ENCODE peak calls at places on chromosomes 5 and 9, in seven cellular contexts. Z is vagina, Y is IMR-90, I is HCT116, S is body of pancreas, H is heart left ventricle, N is prostate gland. E is an unnamed sample.

GRCh38 chr9:23707249-23707648 is 118.8 kb downstream of the ELAVL2 start:
- DNase-seq in Z (no peak), Y (no peak), I (no peak), S (no peak), H (no peak), N (no peak), E (no peak)

GRCh38 chr9:71681104-71681707 is 87.1 kb downstream of the CEMIP2 start:
- DNase-seq in Z (no peak), Y (peak; percentile 44), I (no peak), S (no peak), H (no peak), N (no peak), E (no peak)

GRCh38 chr9:124133752-124134151 is 122.2 kb downstream of the LHX2 start:
- DNase-seq in Z (no peak), Y (peak; percentile 26), I (no peak), S (peak; percentile 58), H (peak; percentile 50), N (no peak), E (no peak)

GRCh38 chr5:86126202-86126601 is 491.5 kb upstream of the COX7C start:
- DNase-seq in Z (no peak), Y (no peak), I (no peak), S (no peak), H (no peak), N (no peak), E (no peak)

GRCh38 chr5:7837401-7837800 is 13.5 kb downstream of the CFAP90 start:
- DNase-seq in Z (no peak), Y (no peak), I (no peak), S (no peak), H (no peak), N (no peak), E (no peak)

GRCh38 chr5:93078082-93079038 is 502.7 kb downstream of the NR2F1-AS1 start:
- DNase-seq in Z (no peak), Y (peak; percentile 93), I (peak; percentile 99), S (peak; percentile 62), H (peak; percentile 79), N (peak; percentile 17), E (peak; percentile 29)

GRCh38 chr5:179268399-179268952 is 76.8 kb downstream of the ADAMTS2 start:
- DNase-seq in Z (peak; percentile 86), Y (no peak), I (no peak), S (peak; percentile 7), H (no peak), N (no peak), E (peak; percentile 30)

GRCh38 chr5:172939561-172939960 is 19.7 kb upstream of the RPL26L1 start:
- DNase-seq in Z (no peak), Y (peak; percentile 39), I (no peak), S (no peak), H (peak; percentile 35), N (no peak), E (no peak)

GRCh38 chr5:174625591-174626365 is 98.6 kb upstream of the MSX2 start:
- DNase-seq in Z (no peak), Y (peak; percentile 7), I (no peak), S (no peak), H (no peak), N (no peak), E (no peak)

GRCh38 chr9:132783006-132783405 is 95.1 kb downstream of the AK8 start:
- DNase-seq in Z (no peak), Y (no peak), I (no peak), S (no peak), H (no peak), N (no peak), E (no peak)

GRCh38 chr9:109918359-109919163 is 138.6 kb downstream of the PALM2AKAP2 start:
- DNase-seq in Z (no peak), Y (no peak), I (no peak), S (no peak), H (no peak), N (no peak), E (no peak)

GRCh38 chr5:142816577-142816976 is 46.4 kb downstream of the ARHGAP26 start:
- DNase-seq in Z (no peak), Y (peak; percentile 57), I (no peak), S (no peak), H (peak; percentile 75), N (no peak), E (no peak)

GRCh38 chr9:92950359-92950955 is 3.1 kb downstream of the FGD3 start:
- DNase-seq in Z (no peak), Y (no peak), I (no peak), S (no peak), H (no peak), N (no peak), E (no peak)

GRCh38 chr9:92952861-92953620 is 5.7 kb downstream of the FGD3 start:
- DNase-seq in Z (no peak), Y (no peak), I (no peak), S (no peak), H (no peak), N (no peak), E (no peak)

GRCh38 chr9:92949266-92949982 is 2.1 kb downstream of the FGD3 start:
- DNase-seq in Z (no peak), Y (no peak), I (no peak), S (no peak), H (no peak), N (no peak), E (no peak)

GRCh38 chr9:92954886-92955285 is 7.6 kb downstream of the FGD3 start:
- DNase-seq in Z (no peak), Y (no peak), I (no peak), S (no peak), H (no peak), N (no peak), E (no peak)

GRCh38 chr9:92954078-92954861 is 6.9 kb downstream of the FGD3 start:
- DNase-seq in Z (no peak), Y (no peak), I (peak; percentile 44), S (no peak), H (peak; percentile 71), N (peak; percentile 48), E (no peak)
- TF ChIP-seq POLR2A in Z (no peak), Y (no peak), I (no peak), S (no peak), H (peak; percentile 41), N (no peak), E (no peak)

DNA sequence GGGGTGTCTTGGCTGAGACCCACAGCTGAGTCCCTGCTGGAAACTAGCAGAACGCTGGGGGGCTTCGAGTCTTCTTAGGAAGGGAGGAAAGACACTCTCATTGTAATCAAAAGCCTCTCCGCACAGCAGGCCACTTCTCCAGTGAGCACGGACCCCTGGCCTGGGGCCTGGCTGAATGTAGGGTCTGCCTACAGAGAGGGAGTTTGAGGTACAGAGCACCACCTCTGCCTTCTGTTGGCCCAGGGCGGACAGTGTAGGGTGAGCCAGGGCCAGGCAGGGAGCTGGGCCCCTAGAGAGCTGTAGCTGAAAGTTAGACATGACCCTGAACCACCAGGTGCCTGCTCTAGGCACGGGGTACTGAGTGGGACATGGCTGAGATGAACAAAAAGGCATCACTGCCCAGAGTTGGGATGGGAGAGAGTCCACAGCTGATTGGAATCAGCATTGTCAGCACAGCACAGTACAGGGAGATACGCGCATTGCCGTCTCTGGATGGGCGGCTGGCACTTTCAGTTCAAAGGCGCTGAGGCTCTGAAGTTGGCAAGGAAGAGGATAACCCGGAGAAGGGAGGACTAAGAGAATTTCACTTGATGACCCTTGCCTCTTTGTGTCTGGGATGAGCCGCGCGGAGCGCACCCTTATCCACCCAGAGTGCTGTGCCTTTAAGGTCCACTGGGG is 363 bp upstream of the SLC25A48 start:
- DNase-seq in Z (peak; percentile 76), Y (no peak), I (no peak), S (no peak), H (no peak), N (no peak), E (no peak)
- H3K27me3 ChIP-seq in Z (no peaks in the 10 kb centered on the region), Y (peaks cover 36% of the 10 kb centered on the region), I (no peaks in the 10 kb centered on the region), S (no peaks in the 10 kb centered on the region), H (peaks cover 43% of the 10 kb centered on the region), N (no peaks in the 10 kb centered on the region), E (no peaks in the 10 kb centered on the region)

GRCh38 chr9:83355729-83356128 is 182.5 kb downstream of the FRMD3 start:
- DNase-seq in Z (no peak), Y (no peak), I (no peak), S (no peak), H (peak; percentile 68), N (no peak), E (no peak)

GRCh38 chr9:83359039-83359438 is 179.2 kb downstream of the FRMD3 start:
- DNase-seq in Z (no peak), Y (no peak), I (no peak), S (no peak), H (no peak), N (no peak), E (no peak)

GRCh38 chr9:83355024-83355444 is 183.2 kb downstream of the FRMD3 start:
- DNase-seq in Z (no peak), Y (peak; percentile 6), I (no peak), S (no peak), H (peak; percentile 48), N (no peak), E (no peak)
- H3K4me1 ChIP-seq in Z (no peaks in the 10 kb centered on the region), Y (no peaks in the 10 kb centered on the region), I (no peaks in the 10 kb centered on the region), S (no peaks in the 10 kb centered on the region), H (peaks cover 11% of the 10 kb centered on the region), N (no peaks in the 10 kb centered on the region), E (no peaks in the 10 kb centered on the region)

DNA sequence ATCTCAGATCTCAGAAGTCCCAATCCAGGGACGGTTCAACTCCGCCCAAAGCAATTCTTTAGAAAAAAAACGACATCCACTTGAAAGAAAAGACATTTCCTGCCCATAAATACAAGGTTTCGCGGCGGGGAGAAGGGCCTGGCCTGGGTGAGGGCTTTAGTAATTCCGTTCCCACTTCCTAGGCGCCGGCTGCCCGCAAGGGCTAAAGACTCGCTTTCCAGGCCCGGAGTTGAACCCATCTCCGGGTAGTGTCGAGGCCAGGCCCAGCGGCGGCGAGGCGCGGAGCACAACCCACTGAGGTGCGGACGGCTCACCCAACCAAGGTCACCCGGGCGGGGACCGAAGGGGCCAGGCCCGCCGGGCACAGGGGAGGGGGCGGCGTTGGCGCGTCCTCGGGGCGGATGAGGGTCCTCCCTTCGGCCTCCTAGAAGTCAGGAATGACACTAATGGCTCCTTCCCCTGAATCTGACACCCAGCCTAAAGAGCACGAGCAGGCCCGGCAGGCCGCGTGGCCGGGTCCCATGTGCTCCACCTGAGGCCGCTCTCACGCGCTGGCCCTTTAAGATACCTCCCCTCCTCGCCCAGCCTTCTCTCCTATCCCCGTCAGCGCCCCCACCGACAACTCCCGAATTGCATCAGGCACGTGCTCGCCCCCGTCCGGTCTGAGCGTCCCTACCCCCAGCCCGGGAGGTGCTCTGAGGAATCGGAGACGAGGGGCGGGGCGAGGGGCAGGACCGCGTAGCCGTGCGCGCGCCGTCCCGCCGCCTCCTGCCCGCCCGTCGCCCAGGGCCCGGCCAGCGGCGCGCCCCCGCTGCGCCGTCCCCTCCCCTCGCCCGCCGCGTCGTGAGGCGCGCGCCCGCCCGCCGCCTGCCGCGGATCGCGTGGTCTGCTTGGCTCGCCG is 467 bp upstream of the LARP1 start:
- DNase-seq in Z (peak; percentile 99), Y (peak; percentile 98), I (peak; percentile 97), S (peak; percentile 100), H (peak; percentile 100), N (peak; percentile 100), E (peak; percentile 100)
- TF ChIP-seq POLR2A in Z (peak; percentile 79), Y (peak; percentile 60), I (peak; percentile 52), S (peak; percentile 33), H (peak; percentile 86), N (peak; percentile 68), E (peak; percentile 84)